ENCODE peak calls at places on chromosomes 3 and 15, in five cellular contexts. L is left ventricle myocardium inferior, G is lung, E is body of pancreas, Z is tibial nerve. F is an unnamed sample.

GRCh38 chr3:194773216-194773615 is 87.5 kb downstream of the FAM43A start:
- DNase-seq in Z (no peak), E (peak), L (peak), G (no peak), F (no peak)

GRCh38 chr15:69735126-69735525 is 282.5 kb downstream of the RPLP1 start:
- DNase-seq in G (no peak), E (peak), Z (peak), L (no peak), F (no peak)

GRCh38 chr3:71684752-71685151 is 40.5 kb downstream of the EIF4E3 start:
- DNase-seq in E (peak), L (no peak), G (no peak), Z (no peak), F (no peak)

GRCh38 chr3:169116056-169116693 is 547.3 kb downstream of the MECOM start:
- DNase-seq in L (no peak), Z (no peak), E (no peak), G (no peak), F (peak)

GRCh38 chr15:62075595-62076279 is 9.0 kb downstream of the C2CD4A start:
- DNase-seq in G (no peak), L (no peak), E (peak), Z (no peak), F (peak)

GRCh38 chr15:90037961-90038633 is 37.0 kb downstream of the ZNF710 start:
- DNase-seq in L (no peak), Z (no peak), G (no peak), E (no peak), F (no peak)

GRCh38 chr3:14925729-14926591 is 21.4 kb upstream of the NR2C2 start:
- DNase-seq in Z (no peak), L (no peak), E (no peak), G (no peak), F (no peak)

GRCh38 chr15:51322622-51323296 is 15.6 kb downstream of the CYP19A1 start:
- DNase-seq in E (peak), L (peak), G (peak), Z (peak), F (peak)

GRCh38 chr3:174116421-174116820 is 718.9 kb downstream of the NLGN1 start:
- DNase-seq in Z (no peak), E (no peak), L (no peak), G (no peak), F (no peak)

GRCh38 chr3:50383750-50384149 is 24.4 kb upstream of the TMEM115 start:
- DNase-seq in G (no peak), L (no peak), Z (no peak), E (no peak), F (no peak)

GRCh38 chr3:23633261-23633960 is 172.3 kb upstream of the UBE2E1 start:
- DNase-seq in L (no peak), Z (no peak), E (no peak), G (no peak), F (no peak)

GRCh38 chr15:82552861-82553260 is 12.6 kb upstream of the RPS17 start:
- DNase-seq in Z (no peak), L (no peak), G (no peak), E (no peak), F (no peak)

GRCh38 chr3:31166249-31166885 is 271.9 kb upstream of the GADL1 start:
- DNase-seq in E (no peak), L (no peak), Z (no peak), G (no peak), F (peak)

DNA sequence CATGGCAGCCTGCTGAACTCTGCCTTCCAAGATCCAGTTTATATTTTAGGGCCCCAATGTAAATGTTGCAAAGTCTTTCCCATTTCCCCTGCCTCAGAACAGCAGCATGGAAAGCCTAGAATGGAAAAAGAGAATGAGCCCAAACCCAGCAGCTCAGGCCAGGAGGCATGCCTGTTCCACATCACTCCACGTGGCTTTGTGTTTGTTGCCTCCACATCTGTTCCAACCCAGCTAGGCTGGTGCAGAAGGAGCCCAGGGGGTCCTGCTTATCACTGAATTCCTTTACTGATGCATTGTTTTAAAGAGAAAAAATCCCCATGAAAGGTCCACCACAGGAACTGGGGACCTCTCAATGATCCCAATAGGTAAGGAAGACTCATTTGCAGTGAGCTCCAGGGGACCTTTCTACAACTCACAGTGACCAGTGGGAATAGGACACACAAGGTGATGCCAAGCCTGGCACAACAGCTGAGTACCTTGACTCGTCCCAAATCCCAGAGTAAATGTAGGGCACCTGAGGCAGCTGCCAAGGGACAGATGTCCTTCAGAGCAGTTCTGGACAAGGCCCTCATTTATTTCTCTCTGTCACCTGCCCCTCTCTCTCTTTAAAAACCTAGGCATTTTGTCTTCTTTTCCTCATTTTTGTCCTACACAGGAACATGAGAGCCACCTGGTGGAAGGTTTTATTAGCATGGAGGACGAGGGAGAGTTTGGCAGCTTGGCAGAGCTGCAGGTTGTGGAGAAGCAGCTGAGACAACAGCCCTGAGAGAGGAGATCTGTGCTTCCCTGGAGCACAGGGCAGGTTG is 41.7 kb upstream of the ADAMTS17 start:
- DNase-seq in G (peak), Z (no peak), L (no peak), E (peak), F (no peak)
- TF ChIP-seq CTCF in G (peak), Z (peak), L (peak), E (peak), F (peak)

DNA sequence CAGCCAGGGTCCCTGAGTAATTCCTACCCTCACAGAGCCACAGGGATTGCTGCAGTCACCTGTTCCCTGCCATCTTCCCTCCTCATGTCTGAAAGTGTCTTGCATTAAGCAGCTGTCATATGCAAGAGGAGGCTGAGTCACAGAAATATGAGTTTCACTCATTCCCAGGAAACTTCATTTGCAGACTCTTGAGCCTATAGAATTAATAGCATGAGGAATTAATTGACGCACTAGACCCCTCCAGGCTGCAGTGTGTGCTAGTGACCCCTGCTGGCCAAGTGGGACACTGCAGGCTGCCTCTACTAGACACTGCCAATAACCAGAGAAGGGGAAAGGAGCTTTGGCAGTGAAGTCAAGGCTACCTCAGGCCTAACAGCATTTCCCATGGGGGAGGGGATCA is 50.6 kb upstream of the SLC6A1 start:
- DNase-seq in G (no peak), E (no peak), L (no peak), Z (no peak), F (no peak)
- TF ChIP-seq CTCF in G (no peak), E (peak), L (peak), Z (peak), F (no peak)

GRCh38 chr3:155407331-155407730 is 113.8 kb upstream of the STRIT1 start:
- DNase-seq in L (no peak), E (no peak), G (no peak), Z (no peak), F (no peak)

GRCh38 chr3:155407971-155408370 is 114.5 kb upstream of the STRIT1 start:
- DNase-seq in E (no peak), G (no peak), L (no peak), Z (no peak), F (no peak)

GRCh38 chr3:155411500-155412223 is 118.2 kb upstream of the STRIT1 start:
- DNase-seq in E (no peak), L (no peak), G (no peak), Z (no peak), F (no peak)

GRCh38 chr3:155412856-155413255 is 119.4 kb upstream of the STRIT1 start:
- DNase-seq in Z (no peak), G (no peak), E (no peak), L (no peak), F (no peak)

DNA sequence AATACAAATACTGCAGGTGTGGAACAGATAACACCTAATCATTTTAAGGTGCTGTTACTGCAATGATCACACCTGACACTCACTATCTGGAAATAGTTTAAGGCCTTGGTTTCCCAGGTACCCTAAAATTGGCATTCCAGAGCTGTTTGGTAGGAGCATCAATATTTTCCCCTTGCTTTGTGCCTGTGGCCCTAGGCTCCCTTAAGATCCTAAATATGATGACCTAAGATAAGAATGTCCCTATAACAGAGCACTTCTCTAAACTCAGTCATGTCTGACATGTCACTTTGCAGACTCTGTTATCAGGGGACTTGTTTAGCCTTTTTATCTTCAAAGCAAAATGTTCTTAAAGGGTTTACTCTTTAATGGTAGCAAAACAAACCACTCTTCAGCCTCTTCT is 115.9 kb upstream of the STRIT1 start:
- DNase-seq in E (no peak), Z (no peak), G (no peak), L (no peak), F (no peak)
- TF ChIP-seq CTCF in E (no peak), Z (no peak), G (no peak), L (no peak), F (no peak)

DNA sequence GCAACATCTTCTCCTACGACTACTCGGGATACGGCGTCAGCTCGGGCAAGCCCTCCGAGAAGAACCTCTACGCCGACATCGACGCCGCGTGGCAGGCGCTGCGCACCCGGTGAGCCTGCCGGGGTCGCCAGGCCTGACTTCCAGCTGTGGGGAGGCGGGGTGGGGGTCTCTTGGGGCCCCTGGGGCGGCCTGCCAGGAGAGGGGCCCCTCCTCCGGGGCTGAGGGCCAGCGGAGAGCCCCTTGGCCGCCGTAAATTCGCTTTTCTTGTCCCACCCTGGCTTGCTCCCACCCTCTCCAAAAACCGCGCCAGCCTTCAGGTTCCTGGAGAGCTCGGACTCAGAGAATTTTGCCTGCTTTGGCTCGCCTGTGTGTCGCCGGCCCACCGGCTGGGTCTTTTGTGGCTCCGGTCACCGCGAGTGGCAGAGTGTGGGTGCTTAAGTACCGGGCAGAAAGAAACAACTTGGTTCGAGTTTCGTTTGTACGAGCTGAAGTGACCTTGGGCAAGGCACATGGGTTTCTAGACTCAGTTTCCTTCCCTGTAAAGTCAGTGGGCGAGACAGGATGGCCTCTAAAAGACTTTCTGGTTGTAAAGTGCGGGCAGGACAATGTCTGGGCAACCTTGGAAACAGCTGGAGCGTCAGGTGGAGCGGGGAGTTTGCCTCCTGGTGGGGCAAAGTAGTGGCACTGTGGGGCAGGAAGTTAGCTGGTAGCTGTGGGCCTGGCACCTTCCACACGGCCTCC is 971 bp downstream of the ABHD17C start:
- DNase-seq in L (peak), G (peak), E (peak), Z (no peak), F (peak)
- TF ChIP-seq CTCF in L (peak), G (no peak), E (peak), Z (no peak), F (no peak)

GRCh38 chr3:12541625-12542024 is 3.7 kb downstream of the MKRN2OS start:
- DNase-seq in L (no peak), E (peak), G (no peak), Z (no peak), F (no peak)
- TF ChIP-seq CTCF in L (peak), E (no peak), G (no peak), Z (no peak), F (no peak)

GRCh38 chr3:45321607-45322391 is 66.6 kb upstream of the LARS2 start:
- DNase-seq in Z (no peak), L (no peak), E (no peak), G (no peak), F (no peak)

GRCh38 chr3:45318712-45319111 is 69.7 kb upstream of the LARS2 start:
- DNase-seq in G (no peak), E (no peak), L (no peak), Z (no peak), F (no peak)

GRCh38 chr3:45319231-45320085 is 68.9 kb upstream of the LARS2 start:
- DNase-seq in L (no peak), Z (no peak), E (no peak), G (no peak), F (no peak)

GRCh38 chr3:45322616-45323015 is 65.8 kb upstream of the LARS2 start:
- DNase-seq in Z (no peak), G (no peak), L (no peak), E (no peak), F (no peak)

DNA sequence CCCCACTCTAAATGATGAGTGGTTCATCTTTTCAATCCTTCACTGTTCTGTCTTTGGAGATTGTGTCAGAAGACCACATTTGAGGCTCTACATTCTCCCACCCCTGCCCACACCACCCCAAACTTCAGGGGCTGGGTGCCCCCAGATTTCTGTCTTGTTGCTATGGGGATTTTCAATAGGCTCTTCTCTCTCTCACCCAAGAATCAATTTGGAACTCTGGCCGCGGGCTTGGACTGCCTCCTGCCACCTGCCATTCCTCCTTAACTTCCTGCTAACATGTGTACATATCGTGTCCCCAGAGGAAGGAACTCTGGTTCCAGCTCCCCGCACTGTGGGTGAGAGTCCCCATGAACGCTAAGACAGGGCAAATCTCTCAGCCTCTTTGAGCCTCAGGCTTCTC is 67.4 kb upstream of the LARS2 start:
- DNase-seq in Z (no peak), G (no peak), L (no peak), E (no peak), F (no peak)
- TF ChIP-seq CTCF in Z (no peak), G (no peak), L (no peak), E (no peak), F (no peak)

GRCh38 chr3:160134454-160134853 is 90.8 kb upstream of the C3orf80 start:
- DNase-seq in Z (no peak), E (no peak), L (no peak), G (no peak), F (no peak)

GRCh38 chr3:160135850-160136249 is 89.4 kb upstream of the C3orf80 start:
- DNase-seq in L (no peak), Z (no peak), E (no peak), G (no peak), F (no peak)

GRCh38 chr3:160132226-160132625 is 93.0 kb upstream of the C3orf80 start:
- DNase-seq in Z (no peak), L (no peak), E (no peak), G (no peak), F (no peak)

GRCh38 chr3:160134964-160135363 is 90.3 kb upstream of the C3orf80 start:
- DNase-seq in L (no peak), E (peak), Z (no peak), G (no peak), F (no peak)

DNA sequence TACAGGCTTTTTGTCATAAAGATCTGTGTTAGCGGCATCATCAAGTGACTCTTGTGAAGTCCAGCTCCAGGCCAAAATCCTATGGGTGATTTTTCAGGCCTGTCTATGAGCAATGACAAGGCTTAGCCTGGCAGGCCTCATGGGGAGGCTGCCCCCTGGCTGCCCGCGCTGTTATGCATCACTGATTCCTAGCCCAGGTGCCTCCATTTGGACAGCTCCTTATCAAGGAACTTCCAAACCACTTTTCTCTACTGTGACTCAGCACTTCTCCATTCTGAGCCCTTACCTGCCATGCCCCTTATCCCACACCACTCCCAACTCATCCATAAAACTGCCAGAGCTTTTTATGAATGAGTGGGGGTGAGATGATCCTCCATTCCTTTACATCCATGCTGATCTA is 91.5 kb upstream of the C3orf80 start:
- DNase-seq in G (no peak), L (no peak), Z (no peak), E (no peak), F (no peak)
- TF ChIP-seq CTCF in G (no peak), L (peak), Z (no peak), E (no peak), F (no peak)

F was measured in stomach.